ENCODE peak calls at places on chromosomes 7 and 10, in seven cellular contexts. E is GM12891, Q is GM12878, C is HepG2, F is K562, O is H1, V is SK-N-SH. B is an unnamed sample.

GRCh38 chr10:85048644-85049043 is 720.3 kb downstream of the CCSER2 start:
- DNase-seq in E (no peak), Q (no peak), C (no peak), F (no peak), O (no peak), V (no peak), B (no peak)

GRCh38 chr7:24406053-24406561 is 122.1 kb downstream of the NPY start:
- DNase-seq in E (no peak), Q (no peak), C (no peak), F (no peak), O (no peak), V (no peak), B (no peak)

GRCh38 chr7:159075563-159076238 is 69.0 kb downstream of the VIPR2 start:
- DNase-seq in E (no peak), Q (no peak), C (no peak), F (no peak), O (no peak), V (no peak), B (no peak)

GRCh38 chr7:29609162-29610030 is 45.8 kb downstream of the PRR15 start:
- DNase-seq in E (no peak), Q (no peak), C (peak; percentile 30), F (peak; percentile 68), O (no peak), V (no peak), B (no peak)

GRCh38 chr7:50940621-50941020 is 157.9 kb upstream of the GRB10 start:
- DNase-seq in E (no peak), Q (no peak), C (no peak), F (no peak), O (no peak), V (no peak), B (no peak)

GRCh38 chr10:6200588-6201510 is 1.9 kb upstream of the PFKFB3 start:
- DNase-seq in E (no peak), Q (no peak), C (peak; percentile 56), F (peak; percentile 30), O (no peak), V (peak; percentile 46), B (no peak)

GRCh38 chr7:24820730-24821044 is 63.4 kb upstream of the GSDME start:
- DNase-seq in E (no peak), Q (no peak), C (peak; percentile 61), F (no peak), O (no peak), V (no peak), B (no peak)

GRCh38 chr7:41915861-41916260 is 213.0 kb upstream of the INHBA start:
- DNase-seq in E (no peak), Q (no peak), C (no peak), F (no peak), O (no peak), V (no peak), B (no peak)

GRCh38 chr7:142795339-142795863 is 24.6 kb downstream of the PRSS2 start:
- DNase-seq in E (no peak), Q (no peak), C (no peak), F (no peak), O (peak; percentile 77), V (no peak), B (no peak)

GRCh38 chr7:151271699-151272355 is 23.3 kb upstream of the SMARCD3 start:
- DNase-seq in E (no peak), Q (no peak), C (peak; percentile 53), F (no peak), O (no peak), V (no peak), B (no peak)

GRCh38 chr7:78015574-78016260 is 217.1 kb downstream of the PHTF2 start:
- DNase-seq in E (no peak), Q (no peak), C (no peak), F (no peak), O (no peak), V (peak; percentile 82), B (no peak)

GRCh38 chr7:41984888-41985287 is 252.1 kb downstream of the GLI3 start:
- DNase-seq in E (no peak), Q (no peak), C (no peak), F (no peak), O (no peak), V (no peak), B (no peak)

GRCh38 chr7:64581929-64582894 is 19.3 kb upstream of the ZNF680 start:
- DNase-seq in E (no peak), Q (no peak), C (no peak), F (peak; percentile 20), O (no peak), V (no peak), B (no peak)

GRCh38 chr10:131691481-131692090 is 209.2 kb upstream of the PPP2R2D start:
- DNase-seq in E (no peak), Q (no peak), C (no peak), F (no peak), O (no peak), V (no peak), B (no peak)

GRCh38 chr7:107446531-107446930 is 23.3 kb upstream of the GPR22 start:
- DNase-seq in E (no peak), Q (no peak), C (no peak), F (no peak), O (no peak), V (no peak), B (no peak)

GRCh38 chr7:108015740-108016139 is 12.8 kb upstream of the LAMB1 start:
- DNase-seq in E (no peak), Q (no peak), C (peak; percentile 80), F (no peak), O (no peak), V (no peak), B (no peak)

GRCh38 chr7:14754631-14755030 is 147.9 kb downstream of the DGKB start:
- DNase-seq in E (no peak), Q (no peak), C (no peak), F (no peak), O (no peak), V (no peak), B (no peak)

GRCh38 chr7:93040355-93040754 is 77.4 kb downstream of the SAMD9 start:
- DNase-seq in E (no peak), Q (no peak), C (no peak), F (no peak), O (no peak), V (no peak), B (no peak)

GRCh38 chr10:33052476-33052875 is 94.4 kb upstream of the ITGB1 start:
- DNase-seq in E (no peak), Q (no peak), C (no peak), F (no peak), O (no peak), V (no peak), B (no peak)

GRCh38 chr7:139765143-139765542 is 12.7 kb downstream of the HIPK2 start:
- DNase-seq in E (no peak), Q (no peak), C (no peak), F (no peak), O (no peak), V (no peak), B (no peak)

GRCh38 chr10:89213191-89213808 is 6.2 kb upstream of the CH25H start:
- DNase-seq in E (no peak), Q (no peak), C (peak; percentile 13), F (peak; percentile 19), O (no peak), V (peak; percentile 34), B (no peak)

GRCh38 chr10:101759354-101760247 is 16.3 kb downstream of the FGF8 start:
- DNase-seq in E (no peak), Q (no peak), C (no peak), F (no peak), O (no peak), V (peak; percentile 35), B (no peak)

GRCh38 chr7:158771213-158771817 is 58.0 kb downstream of the ESYT2 start:
- DNase-seq in E (no peak), Q (no peak), C (no peak), F (no peak), O (no peak), V (no peak), B (no peak)

GRCh38 chr10:47349516-47349915 is 1.4 kb downstream of the RBP3 start:
- DNase-seq in E (no peak), Q (no peak), C (no peak), F (no peak), O (no peak), V (no peak), B (no peak)

DNA sequence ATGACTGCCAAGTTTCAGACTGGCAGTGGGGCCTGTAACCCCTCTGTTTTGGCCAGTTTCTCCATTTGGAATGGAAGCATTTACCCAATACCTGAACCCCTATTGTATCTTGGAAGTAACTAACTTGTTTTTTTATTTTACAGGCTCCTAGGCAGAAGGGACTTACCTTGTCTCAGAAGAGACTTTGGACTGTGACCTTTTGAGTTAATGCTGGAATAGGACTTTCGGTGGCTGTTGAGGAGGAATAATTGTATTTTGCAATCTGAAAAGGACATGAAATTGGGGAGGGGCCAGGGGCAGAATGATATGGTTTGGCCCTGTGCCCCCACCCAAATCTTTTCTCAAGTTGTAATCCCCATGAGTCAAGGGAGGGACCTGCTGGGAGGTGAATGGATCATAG is 20.0 kb upstream of the MKLN1 start:
- DNase-seq in E (no peak), Q (no peak), C (no peak), F (no peak), O (no peak), V (no peak), B (no peak)
- TF ChIP-seq POLR2AphosphoS5 in E (no peak), Q (no peak), C (no peak), F (no peak), O (no peak), V (no peak), B (no peak)

DNA sequence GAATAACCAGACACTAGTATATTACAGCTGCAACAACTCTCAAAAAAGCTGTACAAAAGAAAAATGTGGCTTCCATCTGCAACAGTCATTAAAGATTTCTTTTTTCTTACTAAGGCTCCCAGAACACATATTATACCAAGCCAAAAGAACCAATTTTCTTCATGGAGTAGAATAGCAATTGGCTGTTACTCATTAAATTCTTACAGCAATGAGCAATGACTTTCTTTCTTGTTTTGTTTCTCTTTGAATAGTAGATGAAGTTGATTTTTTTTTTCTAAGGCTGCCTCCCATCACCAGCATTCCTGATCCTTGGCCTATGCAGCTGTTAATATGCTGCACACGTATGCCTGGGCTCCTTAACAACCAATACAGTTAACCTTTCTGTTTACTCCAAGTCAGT is 36.6 kb upstream of the SPOCK2 start:
- DNase-seq in E (no peak), Q (no peak), C (no peak), F (no peak), O (no peak), V (no peak), B (no peak)
- TF ChIP-seq TAF1 in E (no peak), Q (no peak), C (no peak), F (no peak), O (no peak), V (no peak), B (no peak)

DNA sequence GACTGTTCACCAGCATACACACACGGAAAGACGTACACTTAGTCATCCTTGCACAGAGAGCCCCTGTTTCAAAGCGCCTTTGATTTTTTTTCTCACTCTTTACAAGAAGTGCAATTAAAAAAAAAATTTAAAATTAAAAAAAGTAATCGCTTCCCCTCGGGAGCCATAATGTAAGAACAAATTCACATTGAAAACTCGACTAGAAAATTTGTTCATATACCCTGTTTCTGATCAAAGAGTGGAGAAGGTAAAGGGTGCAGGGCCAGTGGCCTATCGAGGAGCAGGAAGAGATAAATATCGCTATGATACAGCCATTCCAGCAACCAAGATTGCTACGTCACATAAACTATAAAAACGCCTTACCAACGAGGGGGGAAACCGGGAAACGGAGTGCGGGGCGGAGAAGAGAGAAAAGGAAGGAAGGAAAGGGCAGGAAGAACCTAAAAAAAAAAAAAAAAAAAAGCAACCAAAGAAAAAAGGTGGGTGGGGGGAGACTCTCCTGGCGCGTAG is 5.0 kb upstream of the HOXA2 start:
- DNase-seq in E (no peak), Q (no peak), C (no peak), F (no peak), O (no peak), V (no peak), B (no peak)
- TF ChIP-seq POLR2AphosphoS5 in E (no peak), Q (no peak), C (no peak), F (no peak), O (no peak), V (no peak), B (no peak)

GRCh38 chr7:70706204-70706603 is 425.7 kb upstream of the GALNT17 start:
- DNase-seq in E (no peak), Q (no peak), C (no peak), F (peak; percentile 77), O (no peak), V (peak; percentile 44), B (no peak)
- TF ChIP-seq TAF1 in E (no peak), Q (no peak), C (no peak), F (no peak), O (no peak), V (no peak), B (no peak)